ENCODE peak calls at places on chromosomes 4 and X, in ten cellular contexts. O, H, K, B, Y, C, Z, W, M and P are unnamed samples.

GRCh38 chr4:98728433-98728832 is 70.0 kb upstream of the TSPAN5 start:
- DNase-seq in K (peak; percentile 70), H (peak; percentile 44), B (no peak), M (no peak), Y (no peak), O (no peak), Z (no peak), W (peak; percentile 16), C (no peak), P (peak; percentile 30)

GRCh38 chr4:133464311-133464710 is 315.2 kb downstream of the PCDH10 start:
- DNase-seq in C (no peak), W (no peak), K (no peak), O (no peak), B (no peak), Z (no peak), H (no peak), M (no peak), Y (no peak), P (no peak)

GRCh38 chr4:119781044-119781443 is 152.4 kb upstream of the PDE5A start:
- DNase-seq in B (no peak), M (no peak), Z (no peak), H (no peak), W (no peak), Y (no peak), K (no peak), C (no peak), O (no peak), P (no peak)

GRCh38 chrX:54481751-54482150 is 14.3 kb downstream of the FGD1 start:
- DNase-seq in H (peak; percentile 14), Z (no peak), C (no peak), K (no peak), O (peak; percentile 60), Y (no peak), W (no peak), M (no peak), B (no peak), P (no peak)

GRCh38 chr4:118279920-118280432 is 72.8 kb downstream of the PRSS12 start:
- DNase-seq in Z (no peak), H (peak; percentile 15), B (no peak), W (no peak), C (no peak), K (no peak), M (no peak), O (no peak), Y (no peak), P (no peak)

GRCh38 chr4:48979897-48980579 is 6.0 kb upstream of the CWH43 start:
- DNase-seq in W (no peak), O (no peak), C (no peak), H (peak; percentile 55), Y (no peak), Z (no peak), M (no peak), B (no peak), K (no peak), P (no peak)

GRCh38 chr4:17320046-17320445 is 191.8 kb downstream of the QDPR start:
- DNase-seq in Z (no peak), O (no peak), H (no peak), W (no peak), C (no peak), K (no peak), B (no peak), M (no peak), Y (no peak), P (no peak)

GRCh38 chr4:107037188-107037587 is 1.1 kb upstream of the DKK2 start:
- DNase-seq in Z (peak; percentile 68), K (peak; percentile 28), O (peak; percentile 79), C (peak; percentile 22), Y (peak; percentile 49), M (no peak), B (no peak), H (peak; percentile 39), W (no peak), P (peak; percentile 56)

GRCh38 chr4:20603671-20604313 is 96.5 kb upstream of the PACRGL start:
- DNase-seq in O (no peak), W (no peak), Z (no peak), B (no peak), Y (no peak), C (no peak), K (peak; percentile 48), H (peak; percentile 84), M (no peak), P (peak; percentile 53)

GRCh38 chr4:137065306-137065705 is 467.0 kb downstream of the PCDH18 start:
- DNase-seq in Z (no peak), Y (no peak), C (no peak), M (no peak), B (no peak), H (peak; percentile 6), O (peak; percentile 1), W (no peak), K (peak; percentile 57), P (peak; percentile 11)

GRCh38 chrX:37986893-37987292 is 19.5 kb upstream of the SYTL5 start:
- DNase-seq in B (no peak), Y (no peak), Z (no peak), H (peak; percentile 26), K (no peak), W (no peak), C (no peak), O (no peak), M (no peak), P (peak; percentile 40)

GRCh38 chrX:70332600-70332999 is 42.7 kb downstream of the KIF4A start:
- DNase-seq in W (no peak), O (peak; percentile 20), B (no peak), K (no peak), H (no peak), M (no peak), Z (no peak), C (no peak), Y (no peak), P (no peak)
- TF ChIP-seq CTCF in W (no peak), O (peak; percentile 44), B (no peak), K (peak; percentile 44), H (peak; percentile 6), M (no peak), Z (no peak), C (no peak), Y (no peak), P (peak; percentile 11)

GRCh38 chr4:124993838-124994237 is 281.3 kb upstream of the ANKRD50 start:
- DNase-seq in H (no peak), K (no peak), C (no peak), O (no peak), W (no peak), M (no peak), Z (no peak), B (no peak), Y (no peak), P (no peak)

GRCh38 chr4:125003840-125004239 is 291.3 kb upstream of the ANKRD50 start:
- DNase-seq in W (no peak), Z (no peak), O (no peak), B (no peak), H (no peak), K (no peak), Y (no peak), C (no peak), M (no peak), P (no peak)

GRCh38 chr4:124997124-124997523 is 284.6 kb upstream of the ANKRD50 start:
- DNase-seq in C (no peak), M (no peak), W (no peak), B (no peak), H (no peak), O (no peak), Y (no peak), K (no peak), Z (no peak), P (no peak)

GRCh38 chr4:124997907-124998306 is 285.4 kb upstream of the ANKRD50 start:
- DNase-seq in B (no peak), O (no peak), C (no peak), Y (no peak), Z (no peak), W (no peak), H (no peak), K (no peak), M (no peak), P (no peak)
- H3K4me3 ChIP-seq in B (no peak overlapping the region), O (no peak overlapping the region), C (no peak overlapping the region), Y (no peak overlapping the region), Z (no peak overlapping the region), W (no peak overlapping the region), H (no peak overlapping the region), K (no peak overlapping the region), M (no peak overlapping the region), P (no peak overlapping the region)

DNA sequence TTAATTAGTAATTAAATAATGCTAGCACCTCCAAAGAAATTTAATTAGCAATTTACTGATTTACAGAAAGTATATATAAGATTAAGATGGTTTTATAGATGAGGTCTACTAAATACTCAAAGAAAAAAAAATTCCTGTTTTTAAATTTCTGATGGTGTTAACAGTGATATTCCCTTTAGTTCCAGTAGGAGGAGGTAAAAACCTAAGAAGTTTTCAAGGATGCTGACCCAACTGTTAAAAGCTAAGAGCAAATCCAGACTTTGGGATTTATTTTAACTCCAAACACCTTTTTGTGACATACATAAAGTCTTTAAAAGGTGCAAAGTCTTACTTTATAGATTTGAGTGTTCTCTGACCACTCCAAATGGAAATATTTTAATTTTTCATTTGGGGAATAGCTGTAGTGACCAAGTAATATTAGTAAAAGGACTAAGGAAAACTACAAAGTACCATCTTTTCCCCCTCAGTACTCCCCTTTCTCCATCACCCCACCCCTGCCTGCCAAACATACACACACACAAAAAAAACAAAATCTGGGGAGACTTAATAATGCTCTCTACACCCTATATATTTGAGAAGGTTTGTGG is 34.2 kb upstream of the CSN1S1 start:
- DNase-seq in W (no peak), Y (no peak), H (peak; percentile 26), K (no peak), B (no peak), C (no peak), M (no peak), O (peak; percentile 53), Z (no peak), P (no peak)
- TF ChIP-seq CTCF in W (no peak), Y (peak; percentile 39), H (peak; percentile 51), K (peak; percentile 47), B (no peak), C (no peak), M (no peak), O (peak; percentile 54), Z (no peak), P (peak; percentile 47)

GRCh38 chrX:40157228-40158035 is 59.7 kb upstream of the BCOR start:
- DNase-seq in B (no peak), K (no peak), Y (no peak), W (no peak), O (peak; percentile 74), M (no peak), Z (no peak), H (no peak), C (no peak), P (no peak)

GRCh38 chrX:40156472-40157227 is 58.9 kb upstream of the BCOR start:
- DNase-seq in M (no peak), O (peak; percentile 50), H (no peak), W (no peak), K (no peak), B (no peak), Z (no peak), C (no peak), Y (no peak), P (no peak)

GRCh38 chrX:40155617-40156471 is 58.1 kb upstream of the BCOR start:
- DNase-seq in H (no peak), Y (no peak), B (no peak), M (no peak), O (peak; percentile 36), W (no peak), Z (no peak), C (no peak), K (no peak), P (no peak)

GRCh38 chrX:40154853-40155616 is 57.3 kb upstream of the BCOR start:
- DNase-seq in M (no peak), O (peak; percentile 63), C (peak; percentile 69), Z (peak; percentile 81), Y (peak; percentile 76), B (no peak), K (no peak), W (peak; percentile 86), H (peak; percentile 52), P (no peak)

GRCh38 chrX:40158036-40158706 is 60.4 kb upstream of the BCOR start:
- DNase-seq in M (no peak), K (no peak), O (peak; percentile 64), H (no peak), W (peak; percentile 27), C (no peak), B (no peak), Z (no peak), Y (peak; percentile 54), P (no peak)
- H3K4me3 ChIP-seq in M (peak overlapping the region; percentile 35), K (peak overlapping the region; percentile 55), O (peak overlapping the region; percentile 57), H (peak overlapping the region; percentile 40), W (peak overlapping the region; percentile 45), C (peak overlapping the region; percentile 44), B (peak overlapping the region; percentile 74), Z (peak overlapping the region; percentile 50), Y (peak overlapping the region; percentile 53), P (peak overlapping the region; percentile 52)